ENCODE peak calls at places on chromosomes 5 and 9, in five cellular contexts. O, P, B, Y and M are unnamed samples.

GRCh38 chr5:139374909-139375308 is 8.2 kb downstream of the SLC23A1 start:
- DNase-seq in O (no peak), P (no peak), B (no peak), Y (no peak), M (no peak)

GRCh38 chr9:99824378-99825157 is 2.9 kb downstream of the NR4A3 start:
- DNase-seq in O (peak; percentile 49), P (peak; percentile 88), B (peak; percentile 52), Y (peak; percentile 56), M (peak; percentile 59)

GRCh38 chr5:26894719-26895263 is 143.6 kb downstream of the CDH9 start:
- DNase-seq in O (no peak), P (no peak), B (no peak), Y (no peak), M (no peak)

GRCh38 chr9:113649054-113649453 is 185.5 kb downstream of the RGS3 start:
- DNase-seq in O (peak; percentile 81), P (no peak), B (no peak), Y (peak; percentile 83), M (no peak)

GRCh38 chr5:139651863-139652787 is 4.0 kb downstream of the CXXC5 start:
- DNase-seq in O (peak; percentile 79), P (no peak), B (no peak), Y (peak; percentile 94), M (peak; percentile 49)

GRCh38 chr9:78272307-78272706 is 24.6 kb upstream of the PSAT1 start:
- DNase-seq in O (no peak), P (no peak), B (no peak), Y (no peak), M (no peak)

GRCh38 chr9:127927457-127928231 is 2.9 kb downstream of the PIP5KL1 start:
- DNase-seq in O (no peak), P (no peak), B (no peak), Y (no peak), M (peak; percentile 73)

GRCh38 chr5:102678267-102679058 is 76.6 kb upstream of the PAM start:
- DNase-seq in O (no peak), P (no peak), B (no peak), Y (no peak), M (no peak)

GRCh38 chr5:43432486-43433365 is 20.5 kb upstream of the CCL28 start:
- DNase-seq in O (peak; percentile 28), P (peak; percentile 72), B (no peak), Y (peak; percentile 94), M (no peak)

GRCh38 chr5:54769072-54769471 is 216.3 kb downstream of the ESM1 start:
- DNase-seq in O (no peak), P (no peak), B (no peak), Y (no peak), M (no peak)